ENCODE peak calls at places on chromosomes 6 and 20, in four cellular contexts. One of them, this sample, is unnamed.

GRCh38 chr6:56046576-56046975 is 171.2 kb upstream of the BMP5 start:
- DNase-seq in HCT116: no peak
- DNase-seq in ovary: no peak
- DNase-seq in suprapubic skin: no peak
- DNase-seq in this sample: no peak

GRCh38 chr6:108250240-108250866 is 10.5 kb downstream of the SNX3 start:
- DNase-seq in HCT116: peak; percentile 28
- DNase-seq in ovary: no peak
- DNase-seq in suprapubic skin: no peak
- DNase-seq in this sample: no peak

GRCh38 chr20:50904067-50904570 is 27.1 kb downstream of the ADNP start:
- DNase-seq in HCT116: no peak
- DNase-seq in ovary: no peak
- DNase-seq in suprapubic skin: no peak
- DNase-seq in this sample: no peak

GRCh38 chr6:41801380-41801779 is 13.9 kb downstream of the TOMM6 start:
- DNase-seq in HCT116: no peak
- DNase-seq in ovary: no peak
- DNase-seq in suprapubic skin: no peak
- DNase-seq in this sample: no peak

GRCh38 chr6:136550330-136551071 is at the start of gene MAP7:
- DNase-seq in HCT116: peak; percentile 75
- DNase-seq in ovary: peak; percentile 78
- DNase-seq in suprapubic skin: peak; percentile 79
- DNase-seq in this sample: peak; percentile 80

GRCh38 chr20:8853805-8854338 is 215.0 kb upstream of the PLCB4 start:
- DNase-seq in HCT116: peak; percentile 40
- DNase-seq in ovary: no peak
- DNase-seq in suprapubic skin: no peak
- DNase-seq in this sample: peak; percentile 23

GRCh38 chr6:156379946-156380707 is 397.1 kb upstream of the ARID1B start:
- DNase-seq in HCT116: peak; percentile 10
- DNase-seq in ovary: no peak
- DNase-seq in suprapubic skin: no peak
- DNase-seq in this sample: no peak

GRCh38 chr20:50629675-50630055 is 61.7 kb downstream of the RIPOR3 start:
- DNase-seq in HCT116: no peak
- DNase-seq in ovary: no peak
- DNase-seq in suprapubic skin: no peak
- DNase-seq in this sample: no peak

GRCh38 chr6:27830212-27830664 is 82.0 kb downstream of the OR2B2 start:
- DNase-seq in HCT116: no peak
- DNase-seq in ovary: no peak
- DNase-seq in suprapubic skin: no peak
- DNase-seq in this sample: no peak

GRCh38 chr20:53578492-53579222 is 15.0 kb downstream of the ZNF217 start:
- DNase-seq in HCT116: peak; percentile 82
- DNase-seq in ovary: no peak
- DNase-seq in suprapubic skin: no peak
- DNase-seq in this sample: peak; percentile 72

GRCh38 chr6:7050911-7051779 is 56.6 kb upstream of the RREB1 start:
- DNase-seq in HCT116: no peak
- DNase-seq in ovary: peak; percentile 78
- DNase-seq in suprapubic skin: peak; percentile 82
- DNase-seq in this sample: peak; percentile 97

GRCh38 chr6:158019416-158019815 is 37.8 kb downstream of the SYNJ2 start:
- DNase-seq in HCT116: no peak
- DNase-seq in ovary: peak; percentile 26
- DNase-seq in suprapubic skin: peak; percentile 55
- DNase-seq in this sample: no peak

GRCh38 chr20:40728996-40729395 is 40.0 kb upstream of the MAFB start:
- DNase-seq in HCT116: no peak
- DNase-seq in ovary: no peak
- DNase-seq in suprapubic skin: no peak
- DNase-seq in this sample: no peak

GRCh38 chr6:141541766-141542324 is 590.9 kb upstream of the GJE1 start:
- DNase-seq in HCT116: no peak
- DNase-seq in ovary: no peak
- DNase-seq in suprapubic skin: no peak
- DNase-seq in this sample: no peak

GRCh38 chr6:46914279-46914810 is 7.4 kb downstream of the ADGRF5 start:
- DNase-seq in HCT116: no peak
- DNase-seq in ovary: no peak
- DNase-seq in suprapubic skin: no peak
- DNase-seq in this sample: no peak

GRCh38 chr6:88561034-88561973 is 395.2 kb upstream of the CNR1 start:
- DNase-seq in HCT116: no peak
- DNase-seq in ovary: peak; percentile 41
- DNase-seq in suprapubic skin: no peak
- DNase-seq in this sample: no peak

GRCh38 chr6:38194282-38194572 is 374.7 kb downstream of the ZFAND3 start:
- DNase-seq in HCT116: no peak
- DNase-seq in ovary: no peak
- DNase-seq in suprapubic skin: no peak
- DNase-seq in this sample: no peak

GRCh38 chr6:170130201-170130621 is 160.7 kb downstream of the DLL1 start:
- DNase-seq in HCT116: no peak
- DNase-seq in ovary: no peak
- DNase-seq in suprapubic skin: peak; percentile 57
- DNase-seq in this sample: no peak

GRCh38 chr6:159995405-159995804 is 26.5 kb downstream of the IGF2R start:
- DNase-seq in HCT116: no peak
- DNase-seq in ovary: no peak
- DNase-seq in suprapubic skin: no peak
- DNase-seq in this sample: no peak

GRCh38 chr20:37758332-37758731 is 64.5 kb downstream of the CTNNBL1 start:
- DNase-seq in HCT116: no peak
- DNase-seq in ovary: no peak
- DNase-seq in suprapubic skin: no peak
- DNase-seq in this sample: no peak

GRCh38 chr6:160260283-160261119 is 1.9 kb upstream of the SLC22A2 start:
- DNase-seq in HCT116: no peak
- DNase-seq in ovary: no peak
- DNase-seq in suprapubic skin: no peak
- DNase-seq in this sample: peak; percentile 58

GRCh38 chr6:87697581-87698552 is 4.2 kb downstream of the AKIRIN2 start:
- DNase-seq in HCT116: no peak
- DNase-seq in ovary: no peak
- DNase-seq in suprapubic skin: no peak
- DNase-seq in this sample: peak; percentile 18

GRCh38 chr20:57893364-57894001 is 183.7 kb upstream of the PMEPA1 start:
- DNase-seq in HCT116: no peak
- DNase-seq in ovary: no peak
- DNase-seq in suprapubic skin: no peak
- DNase-seq in this sample: no peak

GRCh38 chr6:89239338-89239737 is 22.2 kb upstream of the GABRR1 start:
- DNase-seq in HCT116: no peak
- DNase-seq in ovary: no peak
- DNase-seq in suprapubic skin: no peak
- DNase-seq in this sample: no peak

GRCh38 chr6:16352821-16353438 is 114.5 kb downstream of the GMPR start:
- DNase-seq in HCT116: no peak
- DNase-seq in ovary: no peak
- DNase-seq in suprapubic skin: no peak
- DNase-seq in this sample: no peak

GRCh38 chr20:41340327-41341055 is at the start of gene LPIN3:
- DNase-seq in HCT116: peak; percentile 84
- DNase-seq in ovary: peak; percentile 97
- DNase-seq in suprapubic skin: peak; percentile 94
- DNase-seq in this sample: peak; percentile 83

GRCh38 chr6:51526922-51527321 is 560.5 kb downstream of the PKHD1 start:
- DNase-seq in HCT116: no peak
- DNase-seq in ovary: no peak
- DNase-seq in suprapubic skin: no peak
- DNase-seq in this sample: no peak

GRCh38 chr6:103687430-103687829 is 1172.3 kb downstream of the HACE1 start:
- DNase-seq in HCT116: no peak
- DNase-seq in ovary: no peak
- DNase-seq in suprapubic skin: no peak
- DNase-seq in this sample: no peak

GRCh38 chr6:4914412-4915159 is 89.3 kb downstream of the RPP40 start:
- DNase-seq in HCT116: no peak
- DNase-seq in ovary: no peak
- DNase-seq in suprapubic skin: no peak
- DNase-seq in this sample: peak; percentile 76

GRCh38 chr20:44642203-44643153 is 9.0 kb downstream of the ADA start:
- DNase-seq in HCT116: no peak
- DNase-seq in ovary: peak; percentile 66
- DNase-seq in suprapubic skin: no peak
- DNase-seq in this sample: peak; percentile 65

GRCh38 chr6:107704377-107705013 is 119.6 kb downstream of the SCML4 start:
- DNase-seq in HCT116: peak; percentile 18
- DNase-seq in ovary: no peak
- DNase-seq in suprapubic skin: no peak
- DNase-seq in this sample: peak; percentile 10

GRCh38 chr20:10404959-10405530 is 29.0 kb downstream of the MKKS start:
- DNase-seq in HCT116: no peak
- DNase-seq in ovary: no peak
- DNase-seq in suprapubic skin: no peak
- DNase-seq in this sample: no peak

GRCh38 chr6:164303092-164304007 is 888.8 kb downstream of the QKI start:
- DNase-seq in HCT116: no peak
- DNase-seq in ovary: no peak
- DNase-seq in suprapubic skin: no peak
- DNase-seq in this sample: no peak

GRCh38 chr20:35490736-35491181 is 35.4 kb downstream of the CEP250 start:
- DNase-seq in HCT116: no peak
- DNase-seq in ovary: no peak
- DNase-seq in suprapubic skin: no peak
- DNase-seq in this sample: no peak

GRCh38 chr20:49230575-49231211 is 11.5 kb downstream of the DDX27 start:
- DNase-seq in HCT116: no peak
- DNase-seq in ovary: no peak
- DNase-seq in suprapubic skin: no peak
- DNase-seq in this sample: no peak

GRCh38 chr6:138088307-138088744 is 18.9 kb downstream of the PERP start:
- DNase-seq in HCT116: peak; percentile 83
- DNase-seq in ovary: no peak
- DNase-seq in suprapubic skin: no peak
- DNase-seq in this sample: peak; percentile 97

GRCh38 chr6:8982659-8983058 is 547.3 kb upstream of the SLC35B3 start:
- DNase-seq in HCT116: no peak
- DNase-seq in ovary: no peak
- DNase-seq in suprapubic skin: no peak
- DNase-seq in this sample: no peak

GRCh38 chr20:34582221-34582620 is 23.7 kb downstream of the MAP1LC3A start:
- DNase-seq in HCT116: no peak
- DNase-seq in ovary: no peak
- DNase-seq in suprapubic skin: no peak
- DNase-seq in this sample: no peak

GRCh38 chr20:50762045-50762422 is 30.7 kb downstream of the PARD6B start:
- DNase-seq in HCT116: no peak
- DNase-seq in ovary: no peak
- DNase-seq in suprapubic skin: no peak
- DNase-seq in this sample: no peak

GRCh38 chr6:166629628-166630027 is 2.6 kb upstream of the RPS6KA2 start:
- DNase-seq in HCT116: no peak
- DNase-seq in ovary: no peak
- DNase-seq in suprapubic skin: no peak
- DNase-seq in this sample: no peak
- H3K4me1 ChIP-seq in HCT116: peaks cover 6% of the 10 kb centered on the region
- H3K4me1 ChIP-seq in ovary: peaks cover 4% of the 10 kb centered on the region
- H3K4me1 ChIP-seq in suprapubic skin: peaks cover 21% of the 10 kb centered on the region
- H3K4me1 ChIP-seq in this sample: no peaks in the 10 kb centered on the region

GRCh38 chr6:33813246-33813904 is 9.6 kb upstream of the MLN start:
- DNase-seq in HCT116: no peak
- DNase-seq in ovary: no peak
- DNase-seq in suprapubic skin: no peak
- DNase-seq in this sample: no peak

GRCh38 chr6:33809619-33810018 is 5.8 kb upstream of the MLN start:
- DNase-seq in HCT116: no peak
- DNase-seq in ovary: no peak
- DNase-seq in suprapubic skin: no peak
- DNase-seq in this sample: no peak

GRCh38 chr6:33814663-33814985 is 10.8 kb upstream of the MLN start:
- DNase-seq in HCT116: no peak
- DNase-seq in ovary: no peak
- DNase-seq in suprapubic skin: no peak
- DNase-seq in this sample: no peak

GRCh38 chr6:33813960-33814662 is 10.3 kb upstream of the MLN start:
- DNase-seq in HCT116: no peak
- DNase-seq in ovary: no peak
- DNase-seq in suprapubic skin: no peak
- DNase-seq in this sample: no peak

GRCh38 chr6:33812669-33813068 is 8.9 kb upstream of the MLN start:
- DNase-seq in HCT116: no peak
- DNase-seq in ovary: peak; percentile 70
- DNase-seq in suprapubic skin: no peak
- DNase-seq in this sample: no peak
- TF ChIP-seq CTCF in HCT116: peak; percentile 48
- TF ChIP-seq CTCF in ovary: no peak
- TF ChIP-seq CTCF in suprapubic skin: no peak
- TF ChIP-seq CTCF in this sample: peak; percentile 37

DNA sequence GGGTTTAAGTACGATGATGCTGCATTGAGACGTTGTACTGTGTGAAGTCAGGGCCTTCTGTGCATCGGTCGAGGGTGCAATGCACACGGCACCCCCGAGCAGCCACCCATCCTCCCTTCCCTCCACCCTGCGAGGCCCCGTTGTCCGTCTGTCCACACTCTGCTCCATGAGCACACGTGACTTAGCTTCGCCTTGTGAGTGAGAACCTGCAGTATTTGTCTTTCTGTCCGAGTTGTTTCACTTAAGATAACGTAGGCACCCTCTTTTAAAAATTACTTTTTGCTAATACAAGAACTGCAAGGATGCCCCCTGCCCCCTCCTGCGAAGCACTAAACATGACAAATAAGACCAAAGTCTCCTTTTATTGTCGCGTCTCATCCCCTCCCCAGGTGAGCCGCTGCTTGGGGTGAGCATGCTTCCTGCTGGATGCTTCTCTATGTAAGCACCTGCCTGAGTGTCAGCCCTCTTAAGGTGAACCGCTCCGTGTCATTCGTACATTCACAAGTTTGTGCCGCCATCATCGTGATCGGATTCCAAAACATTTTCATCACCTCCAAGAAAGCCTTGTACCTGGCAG is 3.6 kb upstream of the RBBP8NL start:
- DNase-seq in HCT116: no peak
- DNase-seq in ovary: no peak
- DNase-seq in suprapubic skin: no peak
- DNase-seq in this sample: no peak
- H3K27me3 ChIP-seq in HCT116: no peaks in the 10 kb centered on the region
- H3K27me3 ChIP-seq in ovary: no peaks in the 10 kb centered on the region
- H3K27me3 ChIP-seq in suprapubic skin: peaks cover 29% of the 10 kb centered on the region
- H3K27me3 ChIP-seq in this sample: peaks cover 22% of the 10 kb centered on the region

GRCh38 chr6:17957904-17958303 is 29.5 kb downstream of the KIF13A start:
- DNase-seq in HCT116: no peak
- DNase-seq in ovary: no peak
- DNase-seq in suprapubic skin: no peak
- DNase-seq in this sample: no peak

GRCh38 chr6:17959317-17959716 is 28.1 kb downstream of the KIF13A start:
- DNase-seq in HCT116: no peak
- DNase-seq in ovary: no peak
- DNase-seq in suprapubic skin: no peak
- DNase-seq in this sample: no peak

GRCh38 chr6:17962436-17963031 is 24.9 kb downstream of the KIF13A start:
- DNase-seq in HCT116: no peak
- DNase-seq in ovary: peak; percentile 70
- DNase-seq in suprapubic skin: no peak
- DNase-seq in this sample: peak; percentile 93

GRCh38 chr6:17957488-17957887 is 29.9 kb downstream of the KIF13A start:
- DNase-seq in HCT116: no peak
- DNase-seq in ovary: no peak
- DNase-seq in suprapubic skin: no peak
- DNase-seq in this sample: peak; percentile 34
- H3K4me1 ChIP-seq in HCT116: no peaks in the 10 kb centered on the region
- H3K4me1 ChIP-seq in ovary: peaks cover 14% of the 10 kb centered on the region
- H3K4me1 ChIP-seq in suprapubic skin: peaks cover 31% of the 10 kb centered on the region
- H3K4me1 ChIP-seq in this sample: peaks cover 13% of the 10 kb centered on the region

This sample was measured in foreskin keratinocyte.